ENCODE peak calls at places on chromosomes 7 and 10, in five cellular contexts. D is testis; W is dorsolateral prefrontal cortex; I is PC-3; N is CD4-positive, alpha-beta T cell. F is an unnamed sample.

GRCh38 chr10:101615760-101616116 is 27.6 kb downstream of the DPCD start:
- DNase-seq in D (no peak), W (no peak), I (no peak), N (no peak), F (no peak)

GRCh38 chr7:27079234-27079975 is 16.4 kb downstream of the HOXA1 start:
- DNase-seq in D (no peak), W (no peak), I (peak), N (no peak), F (no peak)

GRCh38 chr7:134870781-134871180 is 91.3 kb downstream of the CALD1 start:
- DNase-seq in D (no peak), W (no peak), I (no peak), N (no peak), F (no peak)

GRCh38 chr10:131024259-131025131 is 287.0 kb downstream of the TCERG1L start:
- DNase-seq in D (no peak), W (no peak), I (no peak), N (no peak), F (no peak)

GRCh38 chr10:19556666-19557065 is 259.6 kb upstream of the PLXDC2 start:
- DNase-seq in D (no peak), W (no peak), I (no peak), N (no peak), F (no peak)

GRCh38 chr10:17984056-17984455 is 32.3 kb downstream of the SLC39A12 start:
- DNase-seq in D (no peak), W (no peak), I (peak), N (no peak), F (no peak)

GRCh38 chr10:1049425-1049958 is 573 bp upstream of the IDI1 start:
- DNase-seq in D (no peak), W (no peak), I (peak), N (no peak), F (no peak)

GRCh38 chr10:110010076-110011069 is 2.6 kb downstream of the ADD3 start:
- DNase-seq in D (no peak), W (no peak), I (no peak), N (no peak), F (no peak)

GRCh38 chr7:7761974-7762769 is 43.8 kb upstream of the RPA3 start:
- DNase-seq in D (no peak), W (no peak), I (peak), N (no peak), F (no peak)

GRCh38 chr10:110405401-110405800 is 92.3 kb upstream of the DUSP5 start:
- DNase-seq in D (no peak), W (no peak), I (no peak), N (no peak), F (no peak)

GRCh38 chr7:47383064-47383463 is 198.8 kb downstream of the TNS3 start:
- DNase-seq in D (no peak), W (no peak), I (no peak), N (no peak), F (no peak)

GRCh38 chr7:100719523-100720319 is 547 bp upstream of the EPO start:
- DNase-seq in D (no peak), W (no peak), I (peak), N (no peak), F (no peak)

GRCh38 chr7:2646680-2647571 is 15.1 kb downstream of the TTYH3 start:
- DNase-seq in D (peak), W (no peak), I (no peak), N (no peak), F (no peak)

GRCh38 chr10:48309711-48310226 is 3.3 kb downstream of the MAPK8 start:
- DNase-seq in D (no peak), W (no peak), I (peak), N (no peak), F (no peak)

GRCh38 chr7:360454-361100 is 70.6 kb downstream of the FOXL3 start:
- DNase-seq in D (no peak), W (no peak), I (no peak), N (peak), F (no peak)

GRCh38 chr10:51029172-51029641 is 45.1 kb upstream of the PRKG1 start:
- DNase-seq in D (no peak), W (no peak), I (peak), N (no peak), F (no peak)

GRCh38 chr10:14742815-14743214 is 31.9 kb downstream of the FAM107B start:
- DNase-seq in D (no peak), W (no peak), I (no peak), N (no peak), F (no peak)

GRCh38 chr7:158247758-158248487 is 339.7 kb downstream of the PTPRN2 start:
- DNase-seq in D (peak), W (no peak), I (no peak), N (no peak), F (no peak)

GRCh38 chr7:140229591-140230516 is 53.1 kb upstream of the KDM7A start:
- DNase-seq in D (no peak), W (no peak), I (no peak), N (peak), F (no peak)

GRCh38 chr7:71454981-71455380 is 323.0 kb downstream of the GALNT17 start:
- DNase-seq in D (no peak), W (no peak), I (no peak), N (no peak), F (no peak)

GRCh38 chr10:72390785-72391184 is 36.1 kb upstream of the DNAJB12 start:
- DNase-seq in D (no peak), W (no peak), I (no peak), N (no peak), F (no peak)

GRCh38 chr7:116577320-116577871 is 52.6 kb downstream of the CAV1 start:
- DNase-seq in D (no peak), W (no peak), I (no peak), N (no peak), F (no peak)

GRCh38 chr7:135349746-135350145 is 116.1 kb downstream of the STRA8 start:
- DNase-seq in D (no peak), W (no peak), I (no peak), N (no peak), F (no peak)

GRCh38 chr7:148856891-148857290 is 27.2 kb downstream of the EZH2 start:
- DNase-seq in D (no peak), W (no peak), I (no peak), N (no peak), F (no peak)

GRCh38 chr7:27176343-27176731 is 2.2 kb upstream of the HOXA10 start:
- DNase-seq in D (no peak), W (no peak), I (no peak), N (no peak), F (no peak)

GRCh38 chr7:138889982-138890381 is 91.2 kb downstream of the KIAA1549 start:
- DNase-seq in D (no peak), W (no peak), I (no peak), N (no peak), F (no peak)

GRCh38 chr10:93917814-93918213 is 24.0 kb downstream of the SLC35G1 start:
- DNase-seq in D (no peak), W (no peak), I (no peak), N (no peak), F (no peak)

GRCh38 chr10:3766046-3766761 is 18.8 kb downstream of the KLF6 start:
- DNase-seq in D (no peak), W (no peak), I (peak), N (no peak), F (no peak)

GRCh38 chr7:111931016-111931517 is 275.1 kb downstream of the DOCK4 start:
- DNase-seq in D (no peak), W (no peak), I (peak), N (no peak), F (peak)

GRCh38 chr7:127927339-127927679 is 103.9 kb downstream of the LRRC4 start:
- DNase-seq in D (peak), W (no peak), I (no peak), N (no peak), F (no peak)

GRCh38 chr7:158760936-158761335 is 56.3 kb upstream of the NCAPG2 start:
- DNase-seq in D (no peak), W (no peak), I (no peak), N (no peak), F (no peak)

GRCh38 chr7:18386590-18386989 is 109.0 kb upstream of the HDAC9 start:
- DNase-seq in D (no peak), W (no peak), I (no peak), N (no peak), F (no peak)

GRCh38 chr10:112827951-112828350 is 122.1 kb upstream of the TCF7L2 start:
- DNase-seq in D (no peak), W (no peak), I (peak), N (no peak), F (no peak)

GRCh38 chr10:113523628-113524027 is 29.2 kb upstream of the HABP2 start:
- DNase-seq in D (no peak), W (no peak), I (no peak), N (no peak), F (no peak)

GRCh38 chr10:72145657-72146450 is 57.5 kb upstream of the SPOCK2 start:
- DNase-seq in D (no peak), W (no peak), I (no peak), N (no peak), F (no peak)

DNA sequence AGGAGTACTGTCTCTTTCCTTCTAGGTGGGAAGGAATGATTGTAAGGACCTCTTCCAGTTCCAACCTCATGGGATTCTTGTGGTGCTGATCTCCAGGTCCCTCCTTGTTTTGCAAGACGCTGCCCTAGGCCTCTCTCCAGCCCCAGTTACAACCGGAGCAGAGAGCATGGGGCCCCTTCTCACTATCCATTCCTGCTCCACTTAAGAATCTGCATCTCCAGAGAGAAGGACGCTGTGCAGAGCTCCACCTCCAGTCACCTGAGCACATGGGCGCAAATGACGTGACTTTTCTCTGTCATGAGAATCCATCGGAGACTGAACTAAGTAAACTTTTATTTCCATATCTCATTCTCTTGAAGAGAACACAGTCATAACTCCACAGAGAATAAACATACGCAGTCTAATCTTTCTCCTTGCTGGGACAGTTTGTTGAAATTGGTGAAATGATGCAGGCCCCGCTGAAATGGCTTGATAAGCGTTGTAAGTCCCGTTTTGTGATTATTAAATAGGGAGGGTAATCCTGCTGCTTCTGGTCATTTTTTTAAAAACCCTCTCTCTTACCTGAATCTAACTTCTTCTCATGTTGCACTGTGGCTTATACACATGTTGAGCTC is 133.0 kb upstream of the TBX20 start:
- DNase-seq in D (no peak), W (no peak), I (no peak), N (no peak), F (no peak)
- H3K27ac ChIP-seq in D (no peak), W (no peak), I (no peak), N (no peak), F (no peak)

DNA sequence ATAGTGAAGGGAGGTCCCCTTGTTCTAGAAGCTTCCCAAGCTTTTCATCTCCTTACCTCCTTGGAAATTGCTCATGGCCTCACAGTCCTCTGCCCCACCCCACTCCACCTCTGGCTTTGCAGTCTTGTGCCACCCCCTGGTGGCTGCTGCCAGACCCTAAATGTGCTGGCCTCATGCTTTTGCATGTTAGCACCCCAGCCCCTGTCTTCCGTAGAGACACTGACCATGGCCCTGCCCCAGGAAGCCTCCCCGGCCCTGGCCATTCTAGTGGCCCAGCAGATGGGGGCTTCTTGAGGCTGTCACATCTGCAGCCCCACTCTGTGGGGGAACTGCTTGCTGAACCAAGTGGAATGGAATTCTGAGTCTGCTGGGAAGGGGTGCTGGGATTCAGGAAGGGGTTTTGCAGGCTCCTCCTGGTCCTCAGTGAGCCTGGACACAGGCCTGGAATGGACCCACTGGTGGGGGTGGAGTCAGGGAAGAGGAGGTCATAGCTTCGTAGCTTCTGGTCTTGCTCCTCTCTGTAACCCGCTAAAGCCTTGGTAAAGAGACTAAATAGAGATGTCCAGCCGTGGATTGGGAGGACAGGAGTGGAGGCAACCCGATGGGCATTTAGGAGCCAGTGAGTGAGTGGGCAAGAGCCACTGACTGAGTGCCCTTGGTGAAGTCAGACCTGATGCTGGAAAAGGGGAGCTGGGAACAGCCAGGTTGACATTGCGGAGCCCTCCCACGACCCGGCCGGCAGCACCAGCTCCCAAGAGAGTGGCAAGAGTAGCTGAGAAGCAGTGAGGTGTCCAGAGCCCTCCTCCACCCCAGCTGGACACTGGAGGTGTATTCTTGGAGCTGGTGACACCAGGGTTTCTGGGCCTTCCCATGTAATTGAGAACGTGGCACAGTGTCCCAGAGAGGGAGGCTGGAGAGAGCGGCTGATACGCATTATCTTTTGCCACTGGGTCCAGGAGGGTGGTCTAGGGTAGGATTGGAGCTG is 20.9 kb downstream of the RAMP3 start:
- DNase-seq in D (no peak), W (no peak), I (no peak), N (peak), F (no peak)
- H3K27ac ChIP-seq in D (no peak), W (no peak), I (no peak), N (no peak), F (no peak)

GRCh38 chr10:8331387-8331786 is 276.9 kb downstream of the GATA3 start:
- DNase-seq in D (no peak), W (no peak), I (no peak), N (no peak), F (no peak)

GRCh38 chr10:8331896-8332729 is 277.6 kb downstream of the GATA3 start:
- DNase-seq in D (peak), W (no peak), I (peak), N (peak), F (peak)

GRCh38 chr10:8336629-8337331 is 282.3 kb downstream of the GATA3 start:
- DNase-seq in D (no peak), W (no peak), I (no peak), N (no peak), F (no peak)

GRCh38 chr10:8334631-8335030 is 280.1 kb downstream of the GATA3 start:
- DNase-seq in D (no peak), W (no peak), I (no peak), N (no peak), F (no peak)

GRCh38 chr10:8332730-8333111 is 278.2 kb downstream of the GATA3 start:
- DNase-seq in D (no peak), W (no peak), I (no peak), N (no peak), F (no peak)
- H3K27ac ChIP-seq in D (no peak), W (no peak), I (no peak), N (peak), F (no peak)

DNA sequence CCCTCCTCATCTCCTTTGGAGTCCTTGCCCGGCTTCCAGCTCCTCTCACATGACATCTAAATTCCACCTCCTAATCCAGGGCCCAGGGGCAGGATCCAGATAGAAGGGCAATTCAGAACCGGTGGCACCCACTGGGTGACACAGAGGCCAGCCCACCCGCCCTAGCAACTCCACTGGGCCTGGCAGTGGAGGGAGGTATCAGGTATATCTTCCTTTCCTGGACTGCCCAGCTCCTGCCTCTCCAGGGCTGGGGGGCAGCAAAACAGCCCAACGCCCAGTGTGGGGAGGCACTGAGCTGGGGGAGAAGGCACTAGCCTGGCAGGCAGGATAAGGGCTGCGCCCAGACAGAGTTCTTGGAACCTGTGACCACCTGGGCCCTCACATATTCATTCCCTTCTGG is 10.4 kb upstream of the TRIM8 start:
- DNase-seq in D (no peak), W (no peak), I (no peak), N (no peak), F (no peak)
- H3K27ac ChIP-seq in D (peak), W (no peak), I (no peak), N (peak), F (peak)

GRCh38 chr7:101940151-101940550 is 122.7 kb downstream of the CUX1 start:
- DNase-seq in D (no peak), W (no peak), I (no peak), N (no peak), F (no peak)
- H3K27ac ChIP-seq in D (no peak), W (no peak), I (peak), N (no peak), F (no peak)

F was measured in substantia nigra.